ENCODE peak calls at places on chromosomes 16 and 17, in six cellular contexts. One of them, this sample, is unnamed. For H3K4me1 and H3K36me3, the result is how much of the 10 kb centered on the place peaks cover.

GRCh38 chr16:24776486-24777220 is 47.2 kb downstream of the TNRC6A start:
- DNase-seq in cardiac muscle cell: no peak
- DNase-seq in body of pancreas: peak
- DNase-seq in CD4-positive, alpha-beta memory T cell: no peak
- DNase-seq in SK-N-SH: peak
- DNase-seq in heart right ventricle: peak
- DNase-seq in this sample: no peak

GRCh38 chr17:2215616-2216364 is 87.8 kb downstream of the SMG6 start:
- DNase-seq in cardiac muscle cell: peak
- DNase-seq in body of pancreas: no peak
- DNase-seq in CD4-positive, alpha-beta memory T cell: peak
- DNase-seq in SK-N-SH: peak
- DNase-seq in heart right ventricle: peak
- DNase-seq in this sample: peak

GRCh38 chr17:32445976-32446375 is 1.7 kb downstream of the PSMD11 start:
- DNase-seq in cardiac muscle cell: no peak
- DNase-seq in body of pancreas: no peak
- DNase-seq in CD4-positive, alpha-beta memory T cell: no peak
- DNase-seq in SK-N-SH: no peak
- DNase-seq in heart right ventricle: no peak
- DNase-seq in this sample: no peak

GRCh38 chr17:64217249-64217652 is 45.8 kb downstream of the TEX2 start:
- DNase-seq in cardiac muscle cell: no peak
- DNase-seq in body of pancreas: peak
- DNase-seq in CD4-positive, alpha-beta memory T cell: no peak
- DNase-seq in SK-N-SH: no peak
- DNase-seq in heart right ventricle: no peak
- DNase-seq in this sample: no peak

GRCh38 chr16:70644763-70645597 is 1.4 kb upstream of the IL34 start:
- DNase-seq in cardiac muscle cell: no peak
- DNase-seq in body of pancreas: no peak
- DNase-seq in CD4-positive, alpha-beta memory T cell: no peak
- DNase-seq in SK-N-SH: peak
- DNase-seq in heart right ventricle: no peak
- DNase-seq in this sample: no peak

GRCh38 chr17:19275457-19276082 is 38.4 kb downstream of the EPN2 start:
- DNase-seq in cardiac muscle cell: no peak
- DNase-seq in body of pancreas: no peak
- DNase-seq in CD4-positive, alpha-beta memory T cell: no peak
- DNase-seq in SK-N-SH: no peak
- DNase-seq in heart right ventricle: no peak
- DNase-seq in this sample: no peak

GRCh38 chr17:28993013-28993600 is 12.7 kb downstream of the SEZ6 start:
- DNase-seq in cardiac muscle cell: no peak
- DNase-seq in body of pancreas: no peak
- DNase-seq in CD4-positive, alpha-beta memory T cell: no peak
- DNase-seq in SK-N-SH: no peak
- DNase-seq in heart right ventricle: no peak
- DNase-seq in this sample: no peak

GRCh38 chr17:47188266-47188665 is 829 bp downstream of the CDC27 start:
- DNase-seq in cardiac muscle cell: no peak
- DNase-seq in body of pancreas: no peak
- DNase-seq in CD4-positive, alpha-beta memory T cell: peak
- DNase-seq in SK-N-SH: peak
- DNase-seq in heart right ventricle: peak
- DNase-seq in this sample: peak

GRCh38 chr16:4389051-4389955 is 17.7 kb downstream of the VASN start:
- DNase-seq in cardiac muscle cell: peak
- DNase-seq in body of pancreas: peak
- DNase-seq in CD4-positive, alpha-beta memory T cell: no peak
- DNase-seq in SK-N-SH: no peak
- DNase-seq in heart right ventricle: no peak
- DNase-seq in this sample: no peak

GRCh38 chr16:1430759-1431496 is at the start of gene PERCC1:
- DNase-seq in cardiac muscle cell: no peak
- DNase-seq in body of pancreas: peak
- DNase-seq in CD4-positive, alpha-beta memory T cell: no peak
- DNase-seq in SK-N-SH: peak
- DNase-seq in heart right ventricle: no peak
- DNase-seq in this sample: no peak

GRCh38 chr17:16486373-16487250 is 5.4 kb downstream of the LRRC75A start:
- DNase-seq in cardiac muscle cell: peak
- DNase-seq in body of pancreas: peak
- DNase-seq in CD4-positive, alpha-beta memory T cell: no peak
- DNase-seq in SK-N-SH: peak
- DNase-seq in heart right ventricle: peak
- DNase-seq in this sample: no peak

GRCh38 chr17:74373838-74374606 is 6.7 kb downstream of the GPR142 start:
- DNase-seq in cardiac muscle cell: no peak
- DNase-seq in body of pancreas: peak
- DNase-seq in CD4-positive, alpha-beta memory T cell: no peak
- DNase-seq in SK-N-SH: no peak
- DNase-seq in heart right ventricle: peak
- DNase-seq in this sample: no peak

GRCh38 chr17:80182845-80183223 is 13.0 kb downstream of the CARD14 start:
- DNase-seq in cardiac muscle cell: no peak
- DNase-seq in body of pancreas: no peak
- DNase-seq in CD4-positive, alpha-beta memory T cell: no peak
- DNase-seq in SK-N-SH: no peak
- DNase-seq in heart right ventricle: no peak
- DNase-seq in this sample: no peak

GRCh38 chr17:8312251-8312650 is 2.2 kb downstream of the ARHGEF15 start:
- DNase-seq in cardiac muscle cell: no peak
- DNase-seq in body of pancreas: no peak
- DNase-seq in CD4-positive, alpha-beta memory T cell: no peak
- DNase-seq in SK-N-SH: no peak
- DNase-seq in heart right ventricle: no peak
- DNase-seq in this sample: no peak

GRCh38 chr17:28724500-28725165 is 1.4 kb downstream of the TLCD1 start:
- DNase-seq in cardiac muscle cell: no peak
- DNase-seq in body of pancreas: no peak
- DNase-seq in CD4-positive, alpha-beta memory T cell: no peak
- DNase-seq in SK-N-SH: no peak
- DNase-seq in heart right ventricle: no peak
- DNase-seq in this sample: no peak

GRCh38 chr17:58808609-58809563 is 53.2 kb downstream of the PPM1E start:
- DNase-seq in cardiac muscle cell: no peak
- DNase-seq in body of pancreas: no peak
- DNase-seq in CD4-positive, alpha-beta memory T cell: no peak
- DNase-seq in SK-N-SH: no peak
- DNase-seq in heart right ventricle: peak
- DNase-seq in this sample: no peak

GRCh38 chr17:79587421-79587820 is 23.4 kb downstream of the RBFOX3 start:
- DNase-seq in cardiac muscle cell: no peak
- DNase-seq in body of pancreas: no peak
- DNase-seq in CD4-positive, alpha-beta memory T cell: no peak
- DNase-seq in SK-N-SH: no peak
- DNase-seq in heart right ventricle: no peak
- DNase-seq in this sample: no peak

GRCh38 chr17:66450008-66450856 is 147.8 kb downstream of the PRKCA start:
- DNase-seq in cardiac muscle cell: no peak
- DNase-seq in body of pancreas: no peak
- DNase-seq in CD4-positive, alpha-beta memory T cell: no peak
- DNase-seq in SK-N-SH: no peak
- DNase-seq in heart right ventricle: no peak
- DNase-seq in this sample: no peak

GRCh38 chr16:11743308-11744074 is 834 bp upstream of the TXNDC11 start:
- DNase-seq in cardiac muscle cell: no peak
- DNase-seq in body of pancreas: peak
- DNase-seq in CD4-positive, alpha-beta memory T cell: peak
- DNase-seq in SK-N-SH: peak
- DNase-seq in heart right ventricle: peak
- DNase-seq in this sample: no peak

GRCh38 chr16:4496305-4496704 is 20.1 kb downstream of the HMOX2 start:
- DNase-seq in cardiac muscle cell: no peak
- DNase-seq in body of pancreas: no peak
- DNase-seq in CD4-positive, alpha-beta memory T cell: no peak
- DNase-seq in SK-N-SH: no peak
- DNase-seq in heart right ventricle: no peak
- DNase-seq in this sample: no peak

GRCh38 chr16:78742501-78743283 is 643.2 kb downstream of the WWOX start:
- DNase-seq in cardiac muscle cell: no peak
- DNase-seq in body of pancreas: no peak
- DNase-seq in CD4-positive, alpha-beta memory T cell: peak
- DNase-seq in SK-N-SH: no peak
- DNase-seq in heart right ventricle: no peak
- DNase-seq in this sample: peak

GRCh38 chr17:17539591-17539990 is 43.4 kb upstream of the RASD1 start:
- DNase-seq in cardiac muscle cell: no peak
- DNase-seq in body of pancreas: no peak
- DNase-seq in CD4-positive, alpha-beta memory T cell: no peak
- DNase-seq in SK-N-SH: no peak
- DNase-seq in heart right ventricle: no peak
- DNase-seq in this sample: no peak

GRCh38 chr17:37447641-37448040 is 41.0 kb downstream of the TADA2A start:
- DNase-seq in cardiac muscle cell: peak
- DNase-seq in body of pancreas: no peak
- DNase-seq in CD4-positive, alpha-beta memory T cell: no peak
- DNase-seq in SK-N-SH: no peak
- DNase-seq in heart right ventricle: no peak
- DNase-seq in this sample: no peak

GRCh38 chr16:3170440-3171180 is 17.4 kb upstream of the OR1F1 start:
- DNase-seq in cardiac muscle cell: peak
- DNase-seq in body of pancreas: no peak
- DNase-seq in CD4-positive, alpha-beta memory T cell: no peak
- DNase-seq in SK-N-SH: no peak
- DNase-seq in heart right ventricle: no peak
- DNase-seq in this sample: no peak

GRCh38 chr17:50039058-50039457 is 16.9 kb upstream of the ITGA3 start:
- DNase-seq in cardiac muscle cell: no peak
- DNase-seq in body of pancreas: no peak
- DNase-seq in CD4-positive, alpha-beta memory T cell: no peak
- DNase-seq in SK-N-SH: peak
- DNase-seq in heart right ventricle: no peak
- DNase-seq in this sample: no peak
- H3K27ac ChIP-seq in cardiac muscle cell: no peak
- H3K27ac ChIP-seq in body of pancreas: no peak
- H3K27ac ChIP-seq in CD4-positive, alpha-beta memory T cell: no peak
- H3K27ac ChIP-seq in SK-N-SH: no peak
- H3K27ac ChIP-seq in heart right ventricle: no peak
- H3K27ac ChIP-seq in this sample: no peak

GRCh38 chr17:4721203-4722135 is 9.8 kb upstream of the MED11 start:
- DNase-seq in cardiac muscle cell: no peak
- DNase-seq in body of pancreas: peak
- DNase-seq in CD4-positive, alpha-beta memory T cell: no peak
- DNase-seq in SK-N-SH: no peak
- DNase-seq in heart right ventricle: no peak
- DNase-seq in this sample: no peak

GRCh38 chr17:4725646-4726300 is 5.5 kb upstream of the MED11 start:
- DNase-seq in cardiac muscle cell: no peak
- DNase-seq in body of pancreas: no peak
- DNase-seq in CD4-positive, alpha-beta memory T cell: no peak
- DNase-seq in SK-N-SH: no peak
- DNase-seq in heart right ventricle: no peak
- DNase-seq in this sample: no peak

GRCh38 chr17:4722678-4723240 is 8.5 kb upstream of the MED11 start:
- DNase-seq in cardiac muscle cell: no peak
- DNase-seq in body of pancreas: no peak
- DNase-seq in CD4-positive, alpha-beta memory T cell: no peak
- DNase-seq in SK-N-SH: no peak
- DNase-seq in heart right ventricle: no peak
- DNase-seq in this sample: no peak

GRCh38 chr17:4728124-4728523 is 3.1 kb upstream of the MED11 start:
- DNase-seq in cardiac muscle cell: no peak
- DNase-seq in body of pancreas: peak
- DNase-seq in CD4-positive, alpha-beta memory T cell: no peak
- DNase-seq in SK-N-SH: no peak
- DNase-seq in heart right ventricle: no peak
- DNase-seq in this sample: no peak

DNA sequence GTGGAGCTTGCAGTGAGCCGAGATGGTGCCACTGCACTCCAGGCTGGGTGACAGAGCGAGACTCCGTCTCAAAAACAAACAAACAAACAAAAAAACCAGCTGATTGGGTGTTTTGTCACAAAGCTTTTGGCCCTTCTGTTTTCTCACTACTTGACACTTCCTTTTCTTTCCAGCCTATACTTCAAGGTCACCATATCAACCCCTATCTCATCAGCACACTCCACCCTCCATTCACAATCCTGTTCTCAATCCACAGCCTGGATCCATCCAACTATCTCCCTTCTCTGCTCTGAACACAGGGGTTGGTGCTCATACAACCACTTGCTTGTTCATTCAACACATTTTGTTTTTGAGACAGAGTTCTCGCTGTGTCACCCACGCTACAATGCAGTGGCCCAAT is 6.6 kb upstream of the MED11 start:
- DNase-seq in cardiac muscle cell: no peak
- DNase-seq in body of pancreas: no peak
- DNase-seq in CD4-positive, alpha-beta memory T cell: no peak
- DNase-seq in SK-N-SH: no peak
- DNase-seq in heart right ventricle: no peak
- DNase-seq in this sample: no peak
- H3K4me1 ChIP-seq in cardiac muscle cell: under half
- H3K4me1 ChIP-seq in body of pancreas: under half
- H3K4me1 ChIP-seq in CD4-positive, alpha-beta memory T cell: under half
- H3K4me1 ChIP-seq in SK-N-SH: under half
- H3K4me1 ChIP-seq in heart right ventricle: under half
- H3K4me1 ChIP-seq in this sample: under half

DNA sequence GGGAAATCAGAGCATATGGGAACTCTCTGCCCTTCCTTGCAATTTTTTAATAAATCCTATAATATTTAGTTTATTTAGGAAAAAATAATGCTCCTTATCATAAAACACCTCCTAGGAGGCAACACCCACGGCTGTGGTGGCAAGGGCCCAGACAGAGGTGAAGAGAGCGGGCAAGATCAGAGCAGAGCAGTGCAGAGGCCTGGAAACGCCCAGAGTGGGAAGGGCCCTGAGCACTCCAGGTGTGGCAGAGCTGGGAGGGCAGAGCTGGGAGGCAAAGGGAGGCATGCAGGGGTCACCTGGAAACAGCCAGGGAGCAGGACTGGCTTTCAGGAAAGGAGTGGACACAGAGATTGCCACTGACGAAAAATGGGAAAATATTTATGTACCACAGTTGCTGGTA is 17.3 kb downstream of the FBXO31 start:
- DNase-seq in cardiac muscle cell: no peak
- DNase-seq in body of pancreas: no peak
- DNase-seq in CD4-positive, alpha-beta memory T cell: no peak
- DNase-seq in SK-N-SH: no peak
- DNase-seq in heart right ventricle: no peak
- DNase-seq in this sample: no peak
- H3K36me3 ChIP-seq in cardiac muscle cell: under half
- H3K36me3 ChIP-seq in body of pancreas: under half
- H3K36me3 ChIP-seq in CD4-positive, alpha-beta memory T cell: under half
- H3K36me3 ChIP-seq in SK-N-SH: under half
- H3K36me3 ChIP-seq in heart right ventricle: under half
- H3K36me3 ChIP-seq in this sample: under half

GRCh38 chr16:88759976-88760350 is 25.1 kb downstream of the PIEZO1 start:
- DNase-seq in cardiac muscle cell: no peak
- DNase-seq in body of pancreas: no peak
- DNase-seq in CD4-positive, alpha-beta memory T cell: peak
- DNase-seq in SK-N-SH: no peak
- DNase-seq in heart right ventricle: no peak
- DNase-seq in this sample: no peak
- H3K27ac ChIP-seq in cardiac muscle cell: peak
- H3K27ac ChIP-seq in body of pancreas: no peak
- H3K27ac ChIP-seq in CD4-positive, alpha-beta memory T cell: peak
- H3K27ac ChIP-seq in SK-N-SH: no peak
- H3K27ac ChIP-seq in heart right ventricle: no peak
- H3K27ac ChIP-seq in this sample: peak

This sample was measured in naive thymus-derived CD4-positive, alpha-beta T cell.